ENCODE peak calls at places on chromosomes 11 and 22, in five cellular contexts. V is activated CD4-positive, alpha-beta T cell treated with anti-CD3 and anti-CD28 coated beads for 1 hour; D is HS-5; G is iris pigment epithelial cell; T is hepatic stellate cell. F is an unnamed sample.

GRCh38 chr22:28171135-28171534 is 252.1 kb upstream of the PITPNB start:
- DNase-seq in V (no peak), D (no peak), G (peak), T (no peak), F (peak)

GRCh38 chr11:87926250-87926970 is 248.8 kb downstream of the RAB38 start:
- DNase-seq in V (no peak), D (peak), G (peak), T (no peak), F (no peak)

GRCh38 chr22:42693055-42693762 is 27.5 kb downstream of the A4GALT start:
- DNase-seq in V (no peak), D (no peak), G (no peak), T (no peak), F (no peak)

GRCh38 chr22:44391481-44392445 is 79.0 kb upstream of the SHISAL1 start:
- DNase-seq in V (no peak), D (no peak), G (no peak), T (no peak), F (no peak)

GRCh38 chr11:27703453-27703852 is 3.2 kb upstream of the BDNF start:
- DNase-seq in V (no peak), D (no peak), G (peak), T (peak), F (no peak)

GRCh38 chr11:84549221-84549620 is 1077.9 kb downstream of the DLG2 start:
- DNase-seq in V (no peak), D (no peak), G (peak), T (no peak), F (no peak)

GRCh38 chr11:124538019-124538418 is 5.4 kb downstream of the OR8B12 start:
- DNase-seq in V (no peak), D (no peak), G (peak), T (no peak), F (peak)

GRCh38 chr11:3340025-3340424 is 38.9 kb downstream of the ZNF195 start:
- DNase-seq in V (no peak), D (peak), G (peak), T (peak), F (no peak)

GRCh38 chr22:25698461-25698860 is 43.5 kb upstream of the MYO18B start:
- DNase-seq in V (no peak), D (no peak), G (no peak), T (no peak), F (no peak)

GRCh38 chr11:44207292-44207691 is 102.6 kb downstream of the ALX4 start:
- DNase-seq in V (no peak), D (no peak), G (no peak), T (no peak), F (no peak)

GRCh38 chr22:40432167-40432566 is 61.8 kb downstream of the SGSM3 start:
- DNase-seq in V (no peak), D (no peak), G (no peak), T (no peak), F (no peak)

GRCh38 chr11:35085766-35086165 is 53.2 kb upstream of the CD44 start:
- DNase-seq in V (no peak), D (no peak), G (no peak), T (no peak), F (no peak)

GRCh38 chr22:37486224-37486845 is at the start of gene MFNG:
- DNase-seq in V (peak), D (no peak), G (peak), T (peak), F (peak)

GRCh38 chr11:68649851-68650555 is 34.3 kb upstream of the GAL start:
- DNase-seq in V (no peak), D (no peak), G (no peak), T (no peak), F (no peak)

GRCh38 chr11:130145975-130146776 is 13.4 kb upstream of the ST14 start:
- DNase-seq in V (no peak), D (no peak), G (peak), T (no peak), F (no peak)

GRCh38 chr11:78168539-78169477 is 19.6 kb downstream of the KCTD21 start:
- DNase-seq in V (no peak), D (no peak), G (peak), T (peak), F (no peak)

GRCh38 chr11:15720460-15720859 is 605.7 kb downstream of the INSC start:
- DNase-seq in V (no peak), D (no peak), G (no peak), T (peak), F (peak)

GRCh38 chr11:92277871-92278270 is 53.3 kb downstream of the FAT3 start:
- DNase-seq in V (no peak), D (no peak), G (no peak), T (no peak), F (no peak)

GRCh38 chr11:110362916-110363574 is 66.6 kb upstream of the RDX start:
- DNase-seq in V (no peak), D (no peak), G (no peak), T (no peak), F (peak)

GRCh38 chr11:20154381-20154780 is 5.9 kb downstream of the DBX1 start:
- DNase-seq in V (no peak), D (peak), G (no peak), T (peak), F (no peak)

GRCh38 chr11:129852125-129852740 is 36.6 kb downstream of the TMEM45B start:
- DNase-seq in V (no peak), D (no peak), G (peak), T (no peak), F (no peak)

GRCh38 chr22:39303892-39304671 is 15.3 kb downstream of the RPL3 start:
- DNase-seq in V (no peak), D (no peak), G (no peak), T (no peak), F (no peak)

GRCh38 chr11:73154178-73154577 is 12.1 kb upstream of the FCHSD2 start:
- DNase-seq in V (no peak), D (no peak), G (no peak), T (no peak), F (no peak)

GRCh38 chr11:123300874-123301695 is 106.0 kb upstream of the CLMP start:
- DNase-seq in V (no peak), D (no peak), G (peak), T (no peak), F (no peak)

F was measured in A673.